ENCODE peak calls at places on chromosomes 1 and 21, in four cellular contexts. U, W, I and Y are unnamed samples.
A peak's percentile ranks its signal among the peaks of the same experiment; 100 is the strongest.

GRCh38 chr1:223759273-223759672 is 46.9 kb downstream of the CAPN2 start:
- DNase-seq in I (no peak), W (peak; percentile 73), U (no peak), Y (no peak)

GRCh38 chr1:232555581-232556189 is 74.2 kb downstream of the SIPA1L2 start:
- DNase-seq in W (no peak), U (no peak), I (no peak), Y (no peak)

GRCh38 chr1:66415326-66415725 is 118.6 kb upstream of the SGIP1 start:
- DNase-seq in U (no peak), W (no peak), I (no peak), Y (no peak)

GRCh38 chr1:185694081-185694480 is 40.1 kb upstream of the HMCN1 start:
- DNase-seq in U (no peak), I (peak; percentile 19), W (no peak), Y (no peak)

GRCh38 chr1:2786329-2787162 is 14.9 kb downstream of the TTC34 start:
- DNase-seq in W (peak; percentile 68), U (no peak), I (peak; percentile 73), Y (no peak)

GRCh38 chr1:242189591-242189990 is 190.7 kb upstream of the MAP1LC3C start:
- DNase-seq in U (no peak), I (no peak), W (peak; percentile 10), Y (no peak)

GRCh38 chr1:2046225-2046917 is 3.8 kb upstream of the PRKCZ start:
- DNase-seq in W (peak; percentile 96), I (no peak), U (no peak), Y (no peak)

GRCh38 chr1:26409191-26409751 is 1.3 kb upstream of the LIN28A start:
- DNase-seq in W (no peak), U (no peak), I (no peak), Y (no peak)

GRCh38 chr1:173568483-173568882 is 34.4 kb downstream of the SLC9C2 start:
- DNase-seq in W (no peak), I (no peak), U (no peak), Y (no peak)

GRCh38 chr21:42381347-42381984 is 14.4 kb downstream of the TMPRSS3 start:
- DNase-seq in U (no peak), W (peak; percentile 73), I (peak; percentile 34), Y (no peak)

GRCh38 chr1:9996624-9997582 is at the start of gene RBP7:
- DNase-seq in I (peak; percentile 17), U (no peak), W (peak; percentile 52), Y (no peak)

GRCh38 chr1:36206323-36206858 is 17.9 kb upstream of the THRAP3 start:
- DNase-seq in I (no peak), W (no peak), U (no peak), Y (no peak)

GRCh38 chr1:212700892-212701819 is 1.5 kb upstream of the BATF3 start:
- DNase-seq in I (no peak), U (no peak), W (peak; percentile 38), Y (no peak)

GRCh38 chr1:198620198-198620597 is 18.6 kb upstream of the PTPRC start:
- DNase-seq in W (no peak), I (no peak), U (no peak), Y (no peak)

GRCh38 chr1:1431845-1432565 is 3.5 kb upstream of the VWA1 start:
- DNase-seq in I (no peak), W (peak; percentile 92), U (no peak), Y (no peak)

GRCh38 chr1:223710179-223711133 is 1.9 kb upstream of the CAPN2 start:
- DNase-seq in W (no peak), I (no peak), U (no peak), Y (no peak)

GRCh38 chr1:245270972-245271371 is 116.2 kb downstream of the KIF26B start:
- DNase-seq in W (no peak), I (no peak), U (no peak), Y (no peak)

GRCh38 chr1:178716111-178716510 is 8.9 kb upstream of the RALGPS2 start:
- DNase-seq in U (no peak), I (no peak), W (no peak), Y (no peak)

GRCh38 chr21:46024983-46025860 is 43.7 kb downstream of the COL6A1 start:
- DNase-seq in W (no peak), U (peak; percentile 72), I (no peak), Y (no peak)

GRCh38 chr1:173093721-173094450 is 43.1 kb upstream of the TNFSF18 start:
- DNase-seq in U (no peak), I (no peak), W (no peak), Y (no peak)

GRCh38 chr1:57831624-57832023 is 407.8 kb upstream of the DAB1 start:
- DNase-seq in I (no peak), W (no peak), U (no peak), Y (no peak)

GRCh38 chr1:163178628-163179027 is 24.1 kb downstream of the RGS5 start:
- DNase-seq in I (no peak), W (no peak), U (no peak), Y (no peak)

GRCh38 chr1:196372896-196373536 is 235.2 kb downstream of the KCNT2 start:
- DNase-seq in U (no peak), I (no peak), W (no peak), Y (no peak)

GRCh38 chr1:169300854-169301253 is 66.7 kb downstream of the NME7 start:
- DNase-seq in W (no peak), I (no peak), U (no peak), Y (no peak)

GRCh38 chr1:77282866-77283539 is 1.2 kb downstream of the AK5 start:
- DNase-seq in W (no peak), I (peak; percentile 20), U (no peak), Y (peak; percentile 31)

GRCh38 chr1:220905650-220906560 is 26.7 kb downstream of the HLX start:
- DNase-seq in W (peak; percentile 38), U (no peak), I (no peak), Y (no peak)